ENCODE peak calls at places on chromosomes 4 and X, in seven cellular contexts. P is neural progenitor cell, Z is NCI-H82, N is nucleus accumbens, C is fibroblast of mammary gland, F is cardiac fibroblast, J is heart left ventricle. L is an unnamed sample.

GRCh38 chrX:34629572-34629971 is 27.5 kb downstream of the TMEM47 start:
- DNase-seq in P (no peak), Z (no peak), N (no peak), C (peak; percentile 68), F (no peak), J (no peak), L (no peak)

GRCh38 chr4:26220704-26221103 is 100.1 kb upstream of the RBPJ start:
- DNase-seq in P (no peak), Z (no peak), N (no peak), C (peak; percentile 74), F (peak; percentile 81), J (no peak), L (no peak)

GRCh38 chrX:121336831-121337421 is 289.5 kb downstream of the GLUD2 start:
- DNase-seq in P (no peak), Z (no peak), N (no peak), C (no peak), F (no peak), J (no peak), L (no peak)

GRCh38 chr4:176534566-176534965 is 214.8 kb downstream of the SPCS3 start:
- DNase-seq in P (no peak), Z (no peak), N (no peak), C (peak; percentile 93), F (peak; percentile 88), J (no peak), L (no peak)

GRCh38 chrX:115259238-115259875 is 25.5 kb upstream of the LRCH2 start:
- DNase-seq in P (no peak), Z (peak; percentile 13), N (no peak), C (no peak), F (no peak), J (no peak), L (no peak)

GRCh38 chrX:17591741-17592110 is 145.6 kb upstream of the SCML1 start:
- DNase-seq in P (no peak), Z (no peak), N (no peak), C (peak; percentile 72), F (peak; percentile 65), J (no peak), L (no peak)

GRCh38 chrX:82218361-82218760 is 1016.5 kb downstream of the SH3BGRL start:
- DNase-seq in P (peak; percentile 44), Z (peak; percentile 62), N (no peak), C (peak; percentile 31), F (peak; percentile 33), J (no peak), L (no peak)

GRCh38 chr4:184102927-184103326 is 114.7 kb downstream of the ENPP6 start:
- DNase-seq in P (no peak), Z (no peak), N (no peak), C (no peak), F (no peak), J (no peak), L (no peak)

GRCh38 chrX:154436597-154437397 is at the start of gene GDI1:
- DNase-seq in P (peak; percentile 80), Z (peak; percentile 72), N (peak; percentile 14), C (peak; percentile 15), F (peak; percentile 59), J (peak; percentile 61), L (no peak)

GRCh38 chrX:121333942-121334341 is 286.5 kb downstream of the GLUD2 start:
- DNase-seq in P (peak; percentile 3), Z (peak; percentile 3), N (no peak), C (peak; percentile 0), F (no peak), J (no peak), L (no peak)

GRCh38 chrX:13305091-13305490 is 14.8 kb downstream of the ATXN3L start:
- DNase-seq in P (no peak), Z (no peak), N (no peak), C (no peak), F (no peak), J (no peak), L (no peak)

GRCh38 chr4:54683616-54684346 is 26.0 kb downstream of the KIT start:
- DNase-seq in P (peak; percentile 23), Z (peak; percentile 13), N (no peak), C (peak; percentile 18), F (peak; percentile 57), J (no peak), L (no peak)

GRCh38 chr4:184977747-184978146 is 40.5 kb upstream of the HELT start:
- DNase-seq in P (no peak), Z (no peak), N (no peak), C (no peak), F (no peak), J (no peak), L (no peak)

GRCh38 chr4:6242271-6243029 is 27.2 kb upstream of the WFS1 start:
- DNase-seq in P (no peak), Z (no peak), N (no peak), C (no peak), F (no peak), J (no peak), L (no peak)

GRCh38 chr4:94516999-94517398 is 65.3 kb downstream of the PDLIM5 start:
- DNase-seq in P (no peak), Z (no peak), N (no peak), C (peak; percentile 30), F (peak; percentile 88), J (no peak), L (no peak)

GRCh38 chr4:94412019-94413017 is 39.4 kb upstream of the PDLIM5 start:
- DNase-seq in P (no peak), Z (no peak), N (no peak), C (peak; percentile 92), F (peak; percentile 83), J (no peak), L (no peak)

GRCh38 chrX:12887141-12887540 is 19.3 kb upstream of the TLR8 start:
- DNase-seq in P (no peak), Z (no peak), N (no peak), C (no peak), F (no peak), J (no peak), L (no peak)

GRCh38 chrX:17081969-17082368 is 135.5 kb downstream of the REPS2 start:
- DNase-seq in P (peak; percentile 21), Z (peak; percentile 6), N (no peak), C (no peak), F (no peak), J (no peak), L (no peak)

GRCh38 chr4:138702471-138702870 is 313.1 kb upstream of the NOCT start:
- DNase-seq in P (no peak), Z (no peak), N (no peak), C (no peak), F (no peak), J (no peak), L (no peak)

GRCh38 chrX:154714925-154715324 is 36.0 kb downstream of the GAB3 start:
- DNase-seq in P (peak; percentile 44), Z (peak; percentile 67), N (no peak), C (peak; percentile 62), F (peak; percentile 66), J (no peak), L (no peak)

GRCh38 chr4:70722199-70722791 is 531 bp downstream of the RUFY3 start:
- DNase-seq in P (no peak), Z (peak; percentile 77), N (no peak), C (peak; percentile 88), F (peak; percentile 81), J (no peak), L (no peak)

GRCh38 chrX:20139966-20140365 is 1.7 kb downstream of the EIF1AX start:
- DNase-seq in P (no peak), Z (peak; percentile 44), N (no peak), C (peak; percentile 90), F (peak; percentile 74), J (no peak), L (no peak)

GRCh38 chr4:101279377-101279871 is 67.9 kb downstream of the PPP3CA start:
- DNase-seq in P (no peak), Z (no peak), N (no peak), C (peak; percentile 99), F (peak; percentile 97), J (peak; percentile 74), L (peak; percentile 14)

GRCh38 chr4:120009731-120010130 is 56.9 kb downstream of the MAD2L1 start:
- DNase-seq in P (no peak), Z (no peak), N (no peak), C (peak; percentile 87), F (peak; percentile 89), J (no peak), L (no peak)

GRCh38 chr4:113411496-113411938 is 350.0 kb downstream of the CAMK2D start:
- DNase-seq in P (no peak), Z (no peak), N (no peak), C (peak; percentile 96), F (peak; percentile 91), J (no peak), L (no peak)

GRCh38 chr4:6469898-6470501 is 2.4 kb downstream of the PPP2R2C start:
- DNase-seq in P (no peak), Z (no peak), N (no peak), C (no peak), F (no peak), J (no peak), L (no peak)

GRCh38 chr4:5474756-5475155 is 233.6 kb downstream of the EVC2 start:
- DNase-seq in P (no peak), Z (no peak), N (no peak), C (no peak), F (peak; percentile 51), J (no peak), L (no peak)

GRCh38 chrX:153303276-153304262 is 18.0 kb downstream of the PNMA6F start:
- DNase-seq in P (no peak), Z (no peak), N (no peak), C (no peak), F (no peak), J (no peak), L (no peak)